ENCODE peak calls at places on chromosomes 5 and 9, in four cellular contexts. F is NCI-H1092; P is K562; B is CD4-positive, alpha-beta T cell. R is an unnamed sample.

GRCh38 chr5:76544268-76544926 is 78.8 kb downstream of the F2RL2 start:
- DNase-seq in B (peak), F (no peak), P (peak), R (no peak)

GRCh38 chr5:19352120-19352519 is 635.9 kb downstream of the CDH18 start:
- DNase-seq in B (no peak), F (no peak), P (no peak), R (no peak)

GRCh38 chr9:95250462-95251058 is 66.9 kb downstream of the FANCC start:
- DNase-seq in P (no peak), F (no peak), B (no peak), R (no peak)

GRCh38 chr9:95129651-95130291 is 187.7 kb downstream of the FANCC start:
- DNase-seq in P (no peak), B (no peak), F (peak), R (no peak)

GRCh38 chr5:177554474-177555111 is at the start of gene FAM193B:
- DNase-seq in B (peak), P (peak), F (peak), R (peak)

GRCh38 chr5:113489299-113489698 is 1.0 kb upstream of the MCC start:
- DNase-seq in B (no peak), P (no peak), F (no peak), R (no peak)

GRCh38 chr5:95102687-95103086 is 182.2 kb downstream of the MCTP1 start:
- DNase-seq in B (no peak), P (no peak), F (no peak), R (no peak)

GRCh38 chr5:179805529-179806249 is 977 bp downstream of the MGAT4B start:
- DNase-seq in B (no peak), F (no peak), P (peak), R (no peak)

GRCh38 chr5:34697308-34698108 is 41.4 kb downstream of the RAI14 start:
- DNase-seq in B (no peak), P (peak), F (no peak), R (no peak)

GRCh38 chr5:173557123-173557903 is 59.1 kb downstream of the BOD1 start:
- DNase-seq in B (no peak), P (no peak), F (no peak), R (no peak)

GRCh38 chr9:20408513-20408912 is 213.8 kb downstream of the MLLT3 start:
- DNase-seq in B (no peak), P (no peak), F (no peak), R (no peak)

GRCh38 chr5:150999704-151000452 is 20.5 kb upstream of the GPX3 start:
- DNase-seq in F (peak), P (no peak), B (no peak), R (no peak)

GRCh38 chr5:756865-757345 is 27.6 kb downstream of the ZDHHC11B start:
- DNase-seq in F (no peak), P (no peak), B (no peak), R (no peak)

GRCh38 chr9:120920495-120921178 is 6.0 kb downstream of the TRAF1 start:
- DNase-seq in F (no peak), P (no peak), B (no peak), R (no peak)